ENCODE peak calls at places on chromosomes 12 and 14, in eight cellular contexts. E is Panc1, G is astrocyte of the cerebellum, P is neural crest cell, K is nephron progenitor cell, B is right lobe of liver, S is T-helper 9 cell, V is cardiac septum. A is an unnamed sample.

GRCh38 chr12:111269688-111270087 is 99.2 kb downstream of the PHETA1 start:
- DNase-seq in B (no peak), E (no peak), G (no peak), P (no peak), S (no peak), V (no peak), K (no peak), A (no peak)

GRCh38 chr12:90897316-90897715 is 57.7 kb downstream of the CCER1 start:
- DNase-seq in V (no peak), K (no peak), E (no peak), P (no peak), B (no peak), S (no peak), G (no peak), A (no peak)

GRCh38 chr12:3680919-3681594 is 71.9 kb downstream of the CRACR2A start:
- DNase-seq in P (no peak), E (no peak), G (no peak), S (no peak), B (peak; percentile 75), V (no peak), K (no peak), A (no peak)

GRCh38 chr12:47360771-47361388 is 281.1 kb upstream of the AMIGO2 start:
- DNase-seq in B (no peak), S (peak; percentile 25), K (no peak), V (no peak), G (no peak), P (no peak), E (no peak), A (no peak)

GRCh38 chr12:95217377-95218163 is at the start of the genes FGD6 and VEZT:
- DNase-seq in G (peak; percentile 99), E (peak; percentile 96), P (peak; percentile 96), S (peak; percentile 93), B (peak; percentile 99), K (peak; percentile 95), V (peak; percentile 99), A (peak; percentile 93)

GRCh38 chr12:121637231-121637914 is 11.0 kb downstream of the ORAI1 start:
- DNase-seq in B (no peak), V (peak; percentile 87), G (no peak), K (no peak), P (no peak), E (no peak), S (peak; percentile 24), A (peak; percentile 45)

GRCh38 chr14:37903561-37904191 is 304.0 kb upstream of the SSTR1 start:
- DNase-seq in E (peak; percentile 8), B (no peak), K (peak; percentile 21), V (no peak), G (peak; percentile 44), P (peak; percentile 8), S (no peak), A (no peak)

GRCh38 chr12:19613051-19613535 is 173.8 kb downstream of the AEBP2 start:
- DNase-seq in V (no peak), S (no peak), E (no peak), K (no peak), B (no peak), G (no peak), P (no peak), A (no peak)

GRCh38 chr14:75548544-75548943 is 26.3 kb downstream of the BATF start:
- DNase-seq in K (no peak), S (no peak), G (peak; percentile 9), E (no peak), P (no peak), B (no peak), V (no peak), A (no peak)

GRCh38 chr14:68143341-68143807 is 323.8 kb downstream of the RAD51B start:
- DNase-seq in B (peak; percentile 53), K (no peak), G (peak; percentile 90), P (no peak), E (no peak), S (no peak), V (peak; percentile 77), A (no peak)

GRCh38 chr14:101442451-101442850 is 118.8 kb upstream of the DIO3 start:
- DNase-seq in G (no peak), P (no peak), K (no peak), V (no peak), E (no peak), B (no peak), S (peak; percentile 35), A (peak; percentile 35)

GRCh38 chr14:103629503-103630121 is 601 bp downstream of the KLC1 start:
- DNase-seq in S (peak; percentile 28), B (peak; percentile 66), E (no peak), P (peak; percentile 47), K (peak; percentile 72), G (no peak), V (peak; percentile 88), A (no peak)

GRCh38 chr12:19437996-19438395 is 1.3 kb upstream of the AEBP2 start:
- DNase-seq in B (no peak), G (no peak), P (no peak), K (no peak), E (no peak), V (no peak), S (no peak), A (no peak)

GRCh38 chr12:103586791-103587370 is at the start of gene STAB2:
- DNase-seq in V (no peak), K (no peak), S (no peak), G (no peak), B (no peak), E (no peak), P (no peak), A (no peak)

GRCh38 chr12:104471336-104471735 is 14.6 kb downstream of the CHST11 start:
- DNase-seq in P (no peak), G (no peak), E (no peak), K (no peak), B (no peak), S (no peak), V (no peak), A (no peak)

GRCh38 chr12:6238875-6239274 is 38.7 kb downstream of the CD9 start:
- DNase-seq in S (no peak), G (no peak), V (no peak), B (no peak), E (no peak), P (no peak), K (no peak), A (no peak)

GRCh38 chr14:75995372-75996041 is 9.9 kb downstream of the IFT43 start:
- DNase-seq in G (no peak), E (no peak), S (no peak), V (no peak), K (no peak), P (no peak), B (no peak), A (no peak)

GRCh38 chr14:72849222-72849621 is 44.7 kb downstream of the DPF3 start:
- DNase-seq in G (no peak), K (no peak), P (no peak), B (peak; percentile 75), V (no peak), E (no peak), S (no peak), A (no peak)

GRCh38 chr12:120654656-120655055 is 14.2 kb downstream of the CABP1 start:
- DNase-seq in G (no peak), E (no peak), V (peak; percentile 88), B (no peak), K (no peak), P (no peak), S (no peak), A (no peak)

GRCh38 chr12:65886996-65887395 is 62.7 kb downstream of the HMGA2 start:
- DNase-seq in V (no peak), B (no peak), P (no peak), E (no peak), K (no peak), S (no peak), G (no peak), A (no peak)

GRCh38 chr12:108594-108993 is 42.0 kb downstream of the IQSEC3 start:
- DNase-seq in V (no peak), S (no peak), E (no peak), K (no peak), G (no peak), P (no peak), B (peak; percentile 59), A (no peak)

GRCh38 chr12:93824514-93825500 is 147.6 kb downstream of the CRADD start:
- DNase-seq in P (no peak), E (no peak), B (no peak), K (peak; percentile 50), G (no peak), V (no peak), S (no peak), A (no peak)

GRCh38 chr12:14993117-14993516 is 20.3 kb downstream of the PDE6H start:
- DNase-seq in S (no peak), K (no peak), G (no peak), E (no peak), B (no peak), P (no peak), V (no peak), A (no peak)

GRCh38 chr12:3520168-3520567 is 29.2 kb downstream of the PRMT8 start:
- DNase-seq in K (no peak), G (no peak), P (no peak), E (no peak), S (no peak), B (no peak), V (no peak), A (no peak)

GRCh38 chr12:41981758-41982157 is 162.9 kb downstream of the GXYLT1 start:
- DNase-seq in S (no peak), K (no peak), E (no peak), G (no peak), V (no peak), P (no peak), B (no peak), A (no peak)

GRCh38 chr14:28762290-28762948 is 4.2 kb upstream of the FOXG1 start:
- DNase-seq in G (no peak), K (no peak), S (no peak), B (no peak), E (no peak), P (no peak), V (no peak), A (no peak)

GRCh38 chr14:75510547-75510946 is 11.7 kb upstream of the BATF start:
- DNase-seq in G (no peak), V (no peak), P (no peak), B (no peak), K (no peak), S (no peak), E (no peak), A (no peak)

GRCh38 chr12:59075141-59075540 is 154.8 kb upstream of the LRIG3 start:
- DNase-seq in E (no peak), V (no peak), G (no peak), K (no peak), S (no peak), P (no peak), B (no peak), A (no peak)

GRCh38 chr12:1608783-1609119 is 14.4 kb upstream of the FBXL14 start:
- DNase-seq in S (no peak), B (no peak), G (no peak), K (no peak), V (no peak), P (no peak), E (no peak), A (no peak)

GRCh38 chr14:35818346-35819115 is 7.6 kb upstream of the BRMS1L start:
- DNase-seq in P (peak; percentile 14), K (peak; percentile 11), E (no peak), B (no peak), S (no peak), V (no peak), G (peak; percentile 36), A (no peak)

GRCh38 chr12:3279832-3280231 is 202.7 kb downstream of the TSPAN9 start:
- DNase-seq in K (no peak), V (no peak), B (no peak), S (no peak), G (no peak), P (no peak), E (no peak), A (no peak)